ENCODE peak calls at places on chromosomes 6 and 20, in four cellular contexts. Q is kidney epithelial cell, N is endothelial cell, E is AG04450. O is an unnamed sample.

GRCh38 chr20:43961541-43962471 is 47.2 kb downstream of the TOX2 start:
- DNase-seq in N (no peak), E (no peak), Q (no peak), O (no peak)

GRCh38 chr6:43090557-43090952 is 14.4 kb downstream of the PTK7 start:
- DNase-seq in Q (no peak), N (no peak), E (no peak), O (no peak)

GRCh38 chr6:6640915-6641314 is 52.4 kb downstream of the LY86 start:
- DNase-seq in Q (no peak), E (no peak), N (no peak), O (no peak)

GRCh38 chr6:73803562-73804221 is 107.7 kb downstream of the CD109 start:
- DNase-seq in Q (peak), E (peak), N (peak), O (no peak)

GRCh38 chr20:36344517-36345132 is 38.5 kb downstream of the DLGAP4 start:
- DNase-seq in E (peak), Q (peak), N (peak), O (peak)

GRCh38 chr20:44759595-44759994 is 13.9 kb downstream of the KCNK15 start:
- DNase-seq in Q (no peak), N (no peak), E (no peak), O (no peak)

GRCh38 chr6:32692019-32692418 is 25.6 kb upstream of the HLA-DQB1 start:
- DNase-seq in N (peak), Q (no peak), E (no peak), O (no peak)

GRCh38 chr20:35698298-35699126 is 640 bp downstream of the NFS1 start:
- DNase-seq in E (no peak), N (peak), Q (no peak), O (no peak)

GRCh38 chr20:35661908-35662307 is 2.8 kb downstream of the CPNE1 start:
- DNase-seq in N (no peak), Q (no peak), E (no peak), O (no peak)

GRCh38 chr6:17289491-17290106 is 8.4 kb downstream of the RBM24 start:
- DNase-seq in N (no peak), E (no peak), Q (no peak), O (no peak)

GRCh38 chr20:43748274-43748673 is 21.5 kb upstream of the GTSF1L start:
- DNase-seq in Q (no peak), N (no peak), E (no peak), O (no peak)

GRCh38 chr6:52576392-52577021 is 353 bp downstream of the TRAM2 start:
- DNase-seq in Q (no peak), E (no peak), N (peak), O (peak)

GRCh38 chr20:24747881-24748595 is 201.0 kb upstream of the CST7 start:
- DNase-seq in N (no peak), E (no peak), Q (no peak), O (no peak)

GRCh38 chr20:17315491-17316231 is 88.8 kb downstream of the PCSK2 start:
- DNase-seq in E (no peak), Q (peak), N (no peak), O (no peak)

GRCh38 chr20:18971574-18971973 is 158.0 kb downstream of the SCP2D1 start:
- DNase-seq in E (no peak), N (no peak), Q (no peak), O (no peak)

GRCh38 chr20:24765316-24766142 is 183.5 kb upstream of the CST7 start:
- DNase-seq in E (no peak), N (no peak), Q (no peak), O (no peak)

GRCh38 chr6:54775586-54775985 is 71.0 kb upstream of the FAM83B start:
- DNase-seq in N (no peak), Q (no peak), E (no peak), O (no peak)

GRCh38 chr6:5235830-5236229 is 24.9 kb downstream of the LYRM4 start:
- DNase-seq in E (no peak), N (no peak), Q (no peak), O (no peak)

GRCh38 chr6:142850653-142851434 is 94.1 kb downstream of the HIVEP2 start:
- DNase-seq in Q (no peak), E (no peak), N (no peak), O (no peak)

GRCh38 chr6:36052092-36052491 is 24.5 kb downstream of the MAPK14 start:
- DNase-seq in N (no peak), E (no peak), Q (no peak), O (no peak)

GRCh38 chr6:1363729-1364572 is 25.4 kb upstream of the FOXF2 start:
- DNase-seq in E (no peak), Q (no peak), N (peak), O (no peak)